ENCODE peak calls at places on chromosome 2, in six cellular contexts. M is heart left ventricle, P is MM.1S, S is mammary epithelial cell, R is cardiac fibroblast, F is astrocyte of the spinal cord. W is an unnamed sample.

GRCh38 chr2:7502306-7502705 is 585.1 kb downstream of the RNF144A start:
- DNase-seq in M (no peak), P (no peak), S (no peak), R (no peak), F (no peak), W (no peak)

GRCh38 chr2:109331864-109332848 is 203.2 kb downstream of the SH3RF3 start:
- DNase-seq in M (peak; percentile 75), P (peak; percentile 67), S (peak; percentile 92), R (peak; percentile 92), F (peak; percentile 95), W (peak; percentile 89)

GRCh38 chr2:119223521-119224390 is at the start of gene STEAP3:
- DNase-seq in M (peak; percentile 90), P (peak; percentile 77), S (peak; percentile 57), R (peak; percentile 42), F (peak; percentile 62), W (peak; percentile 68)

GRCh38 chr2:28375742-28376631 is 16.7 kb upstream of the FOSL2 start:
- DNase-seq in M (no peak), P (no peak), S (no peak), R (no peak), F (no peak), W (no peak)

GRCh38 chr2:238069021-238069709 is 8.4 kb downstream of the SCLY start:
- DNase-seq in M (no peak), P (peak; percentile 18), S (no peak), R (no peak), F (no peak), W (peak; percentile 52)

GRCh38 chr2:52904511-52904910 is 863.1 kb upstream of the CHAC2 start:
- DNase-seq in M (no peak), P (no peak), S (peak; percentile 10), R (no peak), F (no peak), W (no peak)

GRCh38 chr2:129775941-129776653 is 203.4 kb upstream of the RAB6C start:
- DNase-seq in M (no peak), P (no peak), S (no peak), R (no peak), F (no peak), W (no peak)

GRCh38 chr2:219247678-219248642 is 2.7 kb downstream of the STK16 start:
- DNase-seq in M (no peak), P (peak; percentile 49), S (no peak), R (no peak), F (no peak), W (no peak)

GRCh38 chr2:9692392-9693137 is 61.8 kb upstream of the YWHAQ start:
- DNase-seq in M (peak; percentile 61), P (no peak), S (no peak), R (peak; percentile 39), F (no peak), W (no peak)

GRCh38 chr2:31334311-31335026 is 80.1 kb downstream of the XDH start:
- DNase-seq in M (no peak), P (no peak), S (peak; percentile 83), R (peak; percentile 8), F (peak; percentile 53), W (peak; percentile 46)

GRCh38 chr2:20213651-20214565 is 11.0 kb downstream of the SDC1 start:
- DNase-seq in M (no peak), P (peak; percentile 90), S (peak; percentile 70), R (no peak), F (no peak), W (no peak)

GRCh38 chr2:38546064-38546463 is 56.7 kb downstream of the HNRNPLL start:
- DNase-seq in M (no peak), P (no peak), S (no peak), R (no peak), F (no peak), W (no peak)

GRCh38 chr2:230902180-230902899 is 22.7 kb downstream of the GPR55 start:
- DNase-seq in M (no peak), P (peak; percentile 69), S (peak; percentile 41), R (peak; percentile 76), F (peak; percentile 62), W (no peak)

GRCh38 chr2:62038980-62039771 is 133.7 kb downstream of the COMMD1 start:
- DNase-seq in M (no peak), P (peak; percentile 78), S (peak; percentile 93), R (peak; percentile 70), F (peak; percentile 69), W (no peak)

GRCh38 chr2:12883911-12884310 is 167.2 kb downstream of the TRIB2 start:
- DNase-seq in M (no peak), P (no peak), S (no peak), R (peak; percentile 36), F (no peak), W (no peak)

GRCh38 chr2:25714740-25715139 is 41.4 kb upstream of the DTNB start:
- DNase-seq in M (no peak), P (no peak), S (no peak), R (peak; percentile 20), F (no peak), W (no peak)

GRCh38 chr2:202104286-202104870 is 31.3 kb downstream of the KIAA2012 start:
- DNase-seq in M (no peak), P (peak; percentile 47), S (peak; percentile 57), R (peak; percentile 68), F (peak; percentile 40), W (no peak)

GRCh38 chr2:64262068-64262467 is 117.8 kb upstream of the PELI1 start:
- DNase-seq in M (no peak), P (no peak), S (no peak), R (peak; percentile 75), F (peak; percentile 35), W (no peak)

GRCh38 chr2:215903208-215903607 is 110.1 kb downstream of the MREG start:
- DNase-seq in M (no peak), P (no peak), S (peak; percentile 42), R (peak; percentile 52), F (no peak), W (no peak)

GRCh38 chr2:86232373-86232784 is 33.1 kb downstream of the MRPL35 start:
- DNase-seq in M (no peak), P (no peak), S (no peak), R (no peak), F (no peak), W (no peak)

GRCh38 chr2:218010116-218010837 is 7.5 kb upstream of the TNS1 start:
- DNase-seq in M (peak; percentile 71), P (peak; percentile 27), S (peak; percentile 19), R (peak; percentile 33), F (no peak), W (no peak)
- TF ChIP-seq CTCF in M (peak; percentile 39), P (peak; percentile 54), S (peak; percentile 58), R (peak; percentile 38), F (peak; percentile 53), W (peak; percentile 58)

DNA sequence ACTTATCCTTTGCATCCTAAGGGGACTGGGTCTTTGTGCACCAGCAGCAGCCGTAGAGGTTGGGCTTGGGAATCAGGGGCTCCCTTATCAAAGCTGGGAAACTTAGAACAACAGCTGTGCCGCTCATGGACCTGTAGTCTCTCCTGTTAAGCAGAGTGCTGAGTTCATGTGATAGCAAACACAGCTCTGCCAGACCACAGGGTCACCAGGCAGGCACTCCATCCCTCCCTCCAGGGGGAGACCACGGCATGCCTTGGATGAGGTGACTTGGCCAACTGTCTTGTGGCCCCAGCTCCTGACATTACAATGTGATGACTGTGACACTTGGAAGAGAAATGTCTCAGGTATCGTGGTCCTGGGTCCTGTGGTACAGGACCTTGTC is 60.0 kb downstream of the DGKD start:
- DNase-seq in M (no peak), P (no peak), S (peak; percentile 15), R (no peak), F (no peak), W (no peak)
- TF ChIP-seq CTCF in M (no peak), P (no peak), S (no peak), R (no peak), F (no peak), W (no peak)

DNA sequence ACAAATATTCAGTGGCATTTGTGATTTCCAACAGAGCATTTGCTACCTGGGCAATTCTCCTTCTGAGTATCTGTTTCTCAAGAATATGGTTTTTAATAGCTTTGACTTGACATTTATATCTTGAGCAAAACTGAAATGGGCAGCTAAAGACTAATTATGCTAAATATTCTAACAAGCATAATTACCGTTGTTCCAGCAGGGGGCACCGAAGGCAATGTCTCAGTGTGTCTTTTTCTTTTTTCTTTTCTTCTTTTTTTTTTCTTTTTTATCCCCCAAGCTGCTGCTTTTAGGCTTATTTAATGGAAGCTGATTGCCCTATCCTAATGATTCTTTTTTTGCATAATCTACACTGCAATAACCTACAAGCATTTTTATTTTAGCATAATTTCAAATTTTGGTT is 138.9 kb upstream of the NABP1 start:
- DNase-seq in M (no peak), P (peak; percentile 42), S (no peak), R (peak; percentile 55), F (peak; percentile 26), W (no peak)
- TF ChIP-seq CTCF in M (peak; percentile 19), P (peak; percentile 61), S (peak; percentile 58), R (peak; percentile 62), F (peak; percentile 66), W (peak; percentile 58)

DNA sequence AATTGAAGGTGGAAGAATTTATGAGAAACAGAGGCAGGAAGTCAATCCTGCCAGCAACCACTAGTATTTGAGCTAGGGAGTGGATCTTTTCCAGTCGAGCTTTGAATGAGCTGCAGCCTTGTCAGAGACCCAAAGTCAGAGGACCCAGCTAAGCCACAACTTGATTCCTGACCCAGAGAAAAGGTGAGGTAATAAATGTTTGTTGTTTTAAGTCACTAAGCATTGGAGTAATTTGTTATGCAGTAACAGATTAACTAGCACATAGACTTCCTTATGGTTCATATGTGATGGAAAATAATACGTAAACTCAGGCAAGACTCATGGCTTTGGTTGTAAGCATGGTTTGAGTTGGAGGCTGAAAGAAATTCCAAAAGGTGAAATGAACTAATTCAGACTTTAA is 21.6 kb downstream of the EFEMP1 start:
- DNase-seq in M (no peak), P (no peak), S (no peak), R (no peak), F (peak; percentile 49), W (no peak)
- TF ChIP-seq CTCF in M (no peak), P (no peak), S (no peak), R (no peak), F (no peak), W (no peak)

GRCh38 chr2:60553992-60554648 is 666 bp upstream of the BCL11A start:
- DNase-seq in M (peak; percentile 58), P (peak; percentile 50), S (peak; percentile 55), R (no peak), F (peak; percentile 35), W (no peak)
- TF ChIP-seq CTCF in M (no peak), P (no peak), S (peak; percentile 2), R (no peak), F (peak; percentile 4), W (no peak)